ENCODE peak calls at places on chromosomes 6 and 20, in five cellular contexts. X is RWPE2; E is CD4-positive, alpha-beta T cell; Q is A549; L is fibroblast of mammary gland. N is an unnamed sample.

GRCh38 chr6:5950448-5950847 is 56.3 kb downstream of the NRN1 start:
- DNase-seq in X (no peak), E (no peak), Q (peak; percentile 29), L (peak; percentile 38), N (peak; percentile 1)

GRCh38 chr6:143399176-143399575 is 51.3 kb downstream of the ADAT2 start:
- DNase-seq in X (no peak), E (no peak), Q (no peak), L (no peak), N (no peak)

GRCh38 chr20:2453792-2454191 is 16.8 kb downstream of the SNRPB start:
- DNase-seq in X (no peak), E (no peak), Q (no peak), L (no peak), N (no peak)

GRCh38 chr6:158631678-158632537 is 12.6 kb downstream of the DYNLT1 start:
- DNase-seq in X (peak; percentile 37), E (no peak), Q (peak; percentile 80), L (peak; percentile 90), N (peak; percentile 45)

GRCh38 chr20:43667341-43668132 is 623 bp downstream of the MYBL2 start:
- DNase-seq in X (peak; percentile 84), E (no peak), Q (peak; percentile 40), L (peak; percentile 25), N (no peak)

GRCh38 chr20:17225891-17226409 is 890 bp upstream of the PCSK2 start:
- DNase-seq in X (no peak), E (no peak), Q (no peak), L (no peak), N (no peak)

GRCh38 chr20:35339007-35339406 is 46.8 kb upstream of the FAM83C start:
- DNase-seq in X (no peak), E (no peak), Q (no peak), L (peak; percentile 98), N (peak; percentile 56)

GRCh38 chr6:151160869-151161268 is 78.9 kb upstream of the AKAP12 start:
- DNase-seq in X (no peak), E (no peak), Q (peak; percentile 17), L (no peak), N (peak; percentile 51)

GRCh38 chr6:167137881-167138280 is 15.0 kb downstream of the CCR6 start:
- DNase-seq in X (no peak), E (no peak), Q (no peak), L (no peak), N (no peak)

GRCh38 chr6:45419574-45420082 is 41.9 kb upstream of the SUPT3H start:
- DNase-seq in X (peak; percentile 81), E (peak; percentile 36), Q (peak; percentile 47), L (peak; percentile 52), N (peak; percentile 81)

GRCh38 chr6:125974214-125974866 is 12.0 kb upstream of the TRMT11 start:
- DNase-seq in X (no peak), E (no peak), Q (peak; percentile 52), L (peak; percentile 74), N (peak; percentile 60)

GRCh38 chr20:51427625-51428291 is 114.8 kb downstream of the NFATC2 start:
- DNase-seq in X (no peak), E (no peak), Q (no peak), L (no peak), N (no peak)

GRCh38 chr20:47854687-47855212 is 69.5 kb upstream of the SULF2 start:
- DNase-seq in X (no peak), E (no peak), Q (peak; percentile 65), L (peak; percentile 61), N (peak; percentile 78)

GRCh38 chr6:13014551-13015378 is 298.2 kb downstream of the PHACTR1 start:
- DNase-seq in X (no peak), E (no peak), Q (no peak), L (no peak), N (peak; percentile 13)

GRCh38 chr6:145669627-145670034 is 65.7 kb downstream of the EPM2A start:
- DNase-seq in X (no peak), E (no peak), Q (no peak), L (peak; percentile 84), N (peak; percentile 31)

GRCh38 chr6:104943781-104944180 is 13.1 kb upstream of the LIN28B start:
- DNase-seq in X (no peak), E (no peak), Q (no peak), L (peak; percentile 18), N (peak; percentile 53)

GRCh38 chr6:139323511-139324445 is 32.0 kb upstream of the TXLNB start:
- DNase-seq in X (no peak), E (peak; percentile 71), Q (peak; percentile 3), L (peak; percentile 76), N (no peak)

GRCh38 chr6:32244270-32244669 is 20.4 kb upstream of the NOTCH4 start:
- DNase-seq in X (no peak), E (no peak), Q (no peak), L (peak; percentile 47), N (no peak)

GRCh38 chr6:32244946-32245398 is 21.1 kb upstream of the NOTCH4 start:
- DNase-seq in X (no peak), E (peak; percentile 50), Q (peak; percentile 44), L (peak; percentile 81), N (peak; percentile 51)

GRCh38 chr6:32239462-32239861 is 15.6 kb upstream of the NOTCH4 start:
- DNase-seq in X (no peak), E (no peak), Q (no peak), L (no peak), N (no peak)

DNA sequence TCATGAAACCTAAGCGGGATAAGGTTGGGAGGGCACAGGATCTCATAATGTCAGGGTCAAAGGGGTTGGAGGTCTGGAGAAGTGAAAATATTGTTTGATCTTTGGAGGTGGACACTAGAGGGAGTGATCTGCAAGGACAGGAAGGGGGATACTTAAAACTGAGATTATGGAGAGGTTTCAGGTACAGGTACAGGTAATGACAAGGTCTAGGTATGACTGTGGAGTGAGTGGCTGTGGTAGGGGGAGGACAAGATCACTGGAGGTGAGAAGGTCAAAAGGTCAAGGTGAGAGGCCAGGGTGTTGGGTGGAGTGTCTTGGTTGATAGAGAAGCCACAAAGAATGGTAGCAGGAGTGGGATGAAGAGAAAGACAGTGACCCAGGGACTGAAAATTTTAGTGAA is 16.8 kb upstream of the NOTCH4 start:
- DNase-seq in X (no peak), E (no peak), Q (no peak), L (no peak), N (no peak)
- TF ChIP-seq CTCF in X (peak; percentile 12), E (no peak), Q (no peak), L (peak; percentile 5), N (no peak)

DNA sequence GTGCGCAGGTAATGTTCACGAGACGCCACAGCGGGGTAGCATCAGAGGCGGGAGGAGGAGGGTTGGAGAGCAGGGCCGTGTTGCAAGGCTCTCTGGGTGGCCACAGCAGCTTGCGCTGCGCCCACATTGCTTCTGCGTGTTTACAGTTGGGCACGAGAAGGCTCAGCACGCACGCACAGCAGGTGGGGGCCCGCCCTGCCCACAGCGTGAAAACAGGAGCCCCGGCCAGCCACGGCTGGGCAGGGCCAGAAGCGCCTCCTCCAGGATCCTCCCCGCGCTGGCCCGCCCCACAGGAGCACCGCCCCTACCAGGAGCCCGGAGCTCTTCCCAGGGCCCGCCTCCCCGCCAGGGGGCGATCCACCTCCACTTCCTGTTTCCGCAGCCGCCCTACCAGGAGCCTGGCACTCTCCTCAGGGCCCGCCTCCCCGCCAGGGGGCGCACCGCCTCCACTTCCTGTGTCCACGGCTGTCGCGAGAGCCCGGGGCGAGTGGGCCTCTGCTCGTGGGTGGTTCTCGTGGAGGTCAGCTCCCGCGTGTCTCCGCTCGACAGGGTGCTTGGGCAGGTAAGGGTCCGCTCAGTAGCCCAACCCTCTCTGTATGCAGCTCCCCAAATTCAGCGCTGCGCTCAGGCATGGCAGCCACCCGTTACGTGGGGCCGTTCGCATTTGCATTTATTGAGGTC is at the start of gene FAM50B:
- DNase-seq in X (peak; percentile 84), E (peak; percentile 84), Q (peak; percentile 85), L (peak; percentile 80), N (peak; percentile 86)
- TF ChIP-seq CTCF in X (peak; percentile 89), E (peak; percentile 89), Q (peak; percentile 83), L (peak; percentile 61), N (peak; percentile 78)

GRCh38 chr6:170584181-170584953 is at the start of gene PDCD2:
- DNase-seq in X (peak; percentile 93), E (peak; percentile 87), Q (peak; percentile 88), L (peak; percentile 87), N (peak; percentile 96)

GRCh38 chr6:170584954-170585498 is 589 bp upstream of the PDCD2 start:
- DNase-seq in X (no peak), E (no peak), Q (no peak), L (no peak), N (peak; percentile 67)

GRCh38 chr6:170578909-170579308 is 5.5 kb downstream of the PDCD2 start:
- DNase-seq in X (no peak), E (no peak), Q (no peak), L (no peak), N (no peak)

DNA sequence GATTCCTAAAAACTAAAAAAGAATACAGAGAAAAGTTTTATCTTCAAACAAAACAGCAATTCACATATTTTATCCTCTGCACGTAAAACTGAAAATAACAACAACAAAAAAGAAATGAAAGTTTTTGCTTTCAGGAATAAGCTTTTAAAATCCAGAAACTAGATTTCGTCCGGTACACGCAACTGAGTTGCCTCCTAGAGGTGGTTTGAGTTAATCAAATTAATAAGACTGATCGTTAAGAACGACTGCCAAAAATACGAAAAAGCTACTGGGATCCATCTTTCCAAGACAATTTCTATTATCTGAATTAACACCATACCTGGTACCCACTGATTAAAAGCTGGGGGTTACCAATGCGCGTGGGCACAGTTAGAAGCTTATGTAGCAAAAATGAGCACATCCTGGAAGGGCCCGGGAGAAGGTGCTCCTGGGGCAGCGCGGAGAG is 679 bp downstream of the PDCD2 start:
- DNase-seq in X (no peak), E (no peak), Q (no peak), L (no peak), N (no peak)
- TF ChIP-seq CTCF in X (peak; percentile 8), E (no peak), Q (no peak), L (no peak), N (peak; percentile 18)

DNA sequence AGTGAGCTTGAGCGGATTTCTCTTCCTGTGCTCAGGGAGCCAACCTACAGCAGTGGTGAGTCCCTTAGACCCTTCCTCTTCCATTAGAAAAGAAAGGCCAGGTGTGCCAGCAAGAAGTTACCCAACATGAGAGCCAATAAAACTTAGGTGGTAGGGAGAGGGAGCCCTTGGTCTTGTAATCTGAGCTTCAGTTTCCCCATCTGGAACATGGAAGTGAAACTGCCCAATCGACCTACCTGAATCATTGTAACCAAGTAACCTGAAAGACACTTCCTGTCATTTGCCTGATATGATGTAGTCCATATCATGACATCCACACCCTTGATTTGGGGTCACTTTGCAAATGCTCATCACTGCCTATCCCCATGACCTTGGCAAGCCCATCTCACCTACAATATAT is 66.4 kb downstream of the MDGA1 start:
- DNase-seq in X (no peak), E (no peak), Q (no peak), L (no peak), N (no peak)
- TF ChIP-seq CTCF in X (no peak), E (no peak), Q (no peak), L (no peak), N (no peak)

GRCh38 chr20:59393142-59393541 is 92.7 kb downstream of the EDN3 start:
- DNase-seq in X (no peak), E (no peak), Q (no peak), L (no peak), N (no peak)
- TF ChIP-seq CTCF in X (no peak), E (no peak), Q (no peak), L (no peak), N (no peak)

N was measured in epithelial cell of esophagus.